ENCODE peak calls at places on chromosomes 16 and 17, in nine cellular contexts. One of them, this sample, is unnamed.

GRCh38 chr17:58231644-58232043 is 6.7 kb upstream of the LPO start:
- DNase-seq in cardiac muscle cell: no peak
- DNase-seq in effector memory CD4-positive, alpha-beta T cell: no peak
- DNase-seq in thoracic aorta: no peak
- DNase-seq in hepatocyte: no peak
- DNase-seq in lung: no peak
- DNase-seq in breast epithelium: no peak
- DNase-seq in tibial artery: no peak
- DNase-seq in colonic mucosa: no peak
- DNase-seq in this sample: no peak

GRCh38 chr17:9902116-9902515 is 3.0 kb downstream of the RCVRN start:
- DNase-seq in cardiac muscle cell: no peak
- DNase-seq in effector memory CD4-positive, alpha-beta T cell: no peak
- DNase-seq in thoracic aorta: no peak
- DNase-seq in hepatocyte: no peak
- DNase-seq in lung: no peak
- DNase-seq in breast epithelium: no peak
- DNase-seq in tibial artery: no peak
- DNase-seq in colonic mucosa: no peak
- DNase-seq in this sample: no peak

GRCh38 chr17:78268960-78269892 is 37.8 kb downstream of the TMEM235 start:
- DNase-seq in cardiac muscle cell: peak
- DNase-seq in effector memory CD4-positive, alpha-beta T cell: no peak
- DNase-seq in thoracic aorta: no peak
- DNase-seq in hepatocyte: peak
- DNase-seq in lung: no peak
- DNase-seq in breast epithelium: no peak
- DNase-seq in tibial artery: no peak
- DNase-seq in colonic mucosa: peak
- DNase-seq in this sample: no peak

GRCh38 chr17:78624461-78625216 is 47.4 kb upstream of the DNAH17 start:
- DNase-seq in cardiac muscle cell: no peak
- DNase-seq in effector memory CD4-positive, alpha-beta T cell: no peak
- DNase-seq in thoracic aorta: no peak
- DNase-seq in hepatocyte: no peak
- DNase-seq in lung: no peak
- DNase-seq in breast epithelium: no peak
- DNase-seq in tibial artery: no peak
- DNase-seq in colonic mucosa: no peak
- DNase-seq in this sample: no peak

GRCh38 chr17:39240631-39241030 is 14.9 kb upstream of the STAC2 start:
- DNase-seq in cardiac muscle cell: no peak
- DNase-seq in effector memory CD4-positive, alpha-beta T cell: no peak
- DNase-seq in thoracic aorta: no peak
- DNase-seq in hepatocyte: no peak
- DNase-seq in lung: no peak
- DNase-seq in breast epithelium: no peak
- DNase-seq in tibial artery: no peak
- DNase-seq in colonic mucosa: no peak
- DNase-seq in this sample: no peak

GRCh38 chr17:2940352-2940751 is 123.1 kb downstream of the OR1D5 start:
- DNase-seq in cardiac muscle cell: peak
- DNase-seq in effector memory CD4-positive, alpha-beta T cell: no peak
- DNase-seq in thoracic aorta: no peak
- DNase-seq in hepatocyte: no peak
- DNase-seq in lung: no peak
- DNase-seq in breast epithelium: peak
- DNase-seq in tibial artery: peak
- DNase-seq in colonic mucosa: no peak
- DNase-seq in this sample: no peak

GRCh38 chr16:11194913-11195312 is 61.1 kb downstream of the SOCS1 start:
- DNase-seq in cardiac muscle cell: no peak
- DNase-seq in effector memory CD4-positive, alpha-beta T cell: no peak
- DNase-seq in thoracic aorta: no peak
- DNase-seq in hepatocyte: no peak
- DNase-seq in lung: no peak
- DNase-seq in breast epithelium: no peak
- DNase-seq in tibial artery: no peak
- DNase-seq in colonic mucosa: no peak
- DNase-seq in this sample: no peak

GRCh38 chr16:55713103-55713502 is 57.3 kb downstream of the SLC6A2 start:
- DNase-seq in cardiac muscle cell: no peak
- DNase-seq in effector memory CD4-positive, alpha-beta T cell: no peak
- DNase-seq in thoracic aorta: no peak
- DNase-seq in hepatocyte: no peak
- DNase-seq in lung: no peak
- DNase-seq in breast epithelium: no peak
- DNase-seq in tibial artery: no peak
- DNase-seq in colonic mucosa: no peak
- DNase-seq in this sample: no peak

DNA sequence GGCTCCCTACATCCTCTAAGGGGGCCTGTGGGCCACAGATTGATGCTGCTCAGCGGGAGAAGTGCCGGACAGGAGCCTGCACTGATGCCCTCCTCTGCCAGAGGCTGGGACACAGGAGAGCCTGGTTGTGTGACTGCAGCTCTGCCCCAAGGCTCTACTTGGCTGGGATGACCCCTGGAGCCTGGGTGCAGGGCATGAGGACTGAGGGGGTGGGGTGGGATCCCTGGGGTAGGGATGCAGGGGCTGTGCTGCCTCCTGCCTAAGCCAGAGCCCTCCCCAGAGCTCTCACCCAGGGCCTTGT is 577 bp downstream of the EVPLL start:
- DNase-seq in cardiac muscle cell: no peak
- DNase-seq in effector memory CD4-positive, alpha-beta T cell: no peak
- DNase-seq in thoracic aorta: no peak
- DNase-seq in hepatocyte: no peak
- DNase-seq in lung: no peak
- DNase-seq in breast epithelium: no peak
- DNase-seq in tibial artery: no peak
- DNase-seq in colonic mucosa: no peak
- DNase-seq in this sample: no peak
- H3K27ac ChIP-seq in cardiac muscle cell: no peak
- H3K27ac ChIP-seq in effector memory CD4-positive, alpha-beta T cell: no peak
- H3K27ac ChIP-seq in thoracic aorta: no peak
- H3K27ac ChIP-seq in hepatocyte: no peak
- H3K27ac ChIP-seq in lung: peak
- H3K27ac ChIP-seq in breast epithelium: peak
- H3K27ac ChIP-seq in tibial artery: no peak
- H3K27ac ChIP-seq in colonic mucosa: no peak
- H3K27ac ChIP-seq in this sample: peak

GRCh38 chr17:76645481-76645880 is 1.9 kb upstream of the ST6GALNAC1 start:
- DNase-seq in cardiac muscle cell: no peak
- DNase-seq in effector memory CD4-positive, alpha-beta T cell: no peak
- DNase-seq in thoracic aorta: no peak
- DNase-seq in hepatocyte: no peak
- DNase-seq in lung: no peak
- DNase-seq in breast epithelium: no peak
- DNase-seq in tibial artery: no peak
- DNase-seq in colonic mucosa: peak
- DNase-seq in this sample: no peak
- H3K27ac ChIP-seq in cardiac muscle cell: no peak
- H3K27ac ChIP-seq in effector memory CD4-positive, alpha-beta T cell: no peak
- H3K27ac ChIP-seq in thoracic aorta: no peak
- H3K27ac ChIP-seq in hepatocyte: peak
- H3K27ac ChIP-seq in lung: peak
- H3K27ac ChIP-seq in breast epithelium: no peak
- H3K27ac ChIP-seq in tibial artery: no peak
- H3K27ac ChIP-seq in colonic mucosa: peak
- H3K27ac ChIP-seq in this sample: no peak

GRCh38 chr17:48554412-48555090 is 9.6 kb upstream of the HOXB2 start:
- DNase-seq in cardiac muscle cell: no peak
- DNase-seq in effector memory CD4-positive, alpha-beta T cell: no peak
- DNase-seq in thoracic aorta: no peak
- DNase-seq in hepatocyte: no peak
- DNase-seq in lung: no peak
- DNase-seq in breast epithelium: no peak
- DNase-seq in tibial artery: no peak
- DNase-seq in colonic mucosa: no peak
- DNase-seq in this sample: no peak
- H3K27ac ChIP-seq in cardiac muscle cell: peak
- H3K27ac ChIP-seq in effector memory CD4-positive, alpha-beta T cell: no peak
- H3K27ac ChIP-seq in thoracic aorta: peak
- H3K27ac ChIP-seq in hepatocyte: peak
- H3K27ac ChIP-seq in lung: peak
- H3K27ac ChIP-seq in breast epithelium: peak
- H3K27ac ChIP-seq in tibial artery: peak
- H3K27ac ChIP-seq in colonic mucosa: peak
- H3K27ac ChIP-seq in this sample: peak

GRCh38 chr17:18197535-18198194 is 14.0 kb downstream of the ALKBH5 start:
- DNase-seq in cardiac muscle cell: no peak
- DNase-seq in effector memory CD4-positive, alpha-beta T cell: no peak
- DNase-seq in thoracic aorta: no peak
- DNase-seq in hepatocyte: no peak
- DNase-seq in lung: no peak
- DNase-seq in breast epithelium: no peak
- DNase-seq in tibial artery: no peak
- DNase-seq in colonic mucosa: no peak
- DNase-seq in this sample: no peak
- H3K27ac ChIP-seq in cardiac muscle cell: no peak
- H3K27ac ChIP-seq in effector memory CD4-positive, alpha-beta T cell: no peak
- H3K27ac ChIP-seq in thoracic aorta: no peak
- H3K27ac ChIP-seq in hepatocyte: no peak
- H3K27ac ChIP-seq in lung: no peak
- H3K27ac ChIP-seq in breast epithelium: peak
- H3K27ac ChIP-seq in tibial artery: no peak
- H3K27ac ChIP-seq in colonic mucosa: no peak
- H3K27ac ChIP-seq in this sample: no peak

This sample was measured in vagina.